ENCODE peak calls at places on chromosome 10, in six cellular contexts. V is ovary, C is hepatocyte, Z is HepG2, G is AG09309, B is PC-9. D is an unnamed sample.

GRCh38 chr10:89523274-89523673 is 12.1 kb downstream of the SLC16A12 start:
- DNase-seq in C (no peak), G (no peak), V (no peak), Z (no peak), B (no peak), D (no peak)

GRCh38 chr10:130495891-130496642 is 359.9 kb downstream of the GLRX3 start:
- DNase-seq in C (no peak), Z (peak; percentile 12), B (no peak), G (no peak), V (no peak), D (no peak)

GRCh38 chr10:93652857-93653256 is 40.5 kb downstream of the PDE6C start:
- DNase-seq in Z (no peak), G (no peak), B (peak; percentile 69), C (no peak), V (no peak), D (no peak)

GRCh38 chr10:79237801-79238520 is 109.3 kb upstream of the PPIF start:
- DNase-seq in B (peak; percentile 66), Z (no peak), G (no peak), V (no peak), C (no peak), D (no peak)

GRCh38 chr10:1737222-1738061 is at the start of gene ADARB2:
- DNase-seq in G (no peak), C (peak; percentile 61), Z (no peak), B (no peak), V (peak; percentile 16), D (peak; percentile 29)

GRCh38 chr10:88115968-88116367 is 252.5 kb downstream of the PTEN start:
- DNase-seq in Z (no peak), G (peak; percentile 43), V (no peak), B (no peak), C (no peak), D (no peak)

GRCh38 chr10:49781247-49781646 is 19.1 kb upstream of the OGDHL start:
- DNase-seq in B (no peak), Z (no peak), C (no peak), G (no peak), V (no peak), D (no peak)

GRCh38 chr10:42753126-42753506 is 29.5 kb upstream of the BMS1 start:
- DNase-seq in V (peak; percentile 85), C (peak; percentile 82), G (peak; percentile 14), Z (no peak), B (no peak), D (peak; percentile 7)

GRCh38 chr10:114398587-114399331 is 5.5 kb downstream of the AFAP1L2 start:
- DNase-seq in V (no peak), Z (no peak), G (no peak), B (no peak), C (no peak), D (no peak)

GRCh38 chr10:114394531-114394930 is 9.8 kb downstream of the AFAP1L2 start:
- DNase-seq in V (no peak), G (no peak), B (no peak), C (no peak), Z (no peak), D (no peak)

GRCh38 chr10:114397651-114398145 is 6.6 kb downstream of the AFAP1L2 start:
- DNase-seq in C (peak; percentile 48), V (no peak), B (no peak), G (no peak), Z (no peak), D (no peak)

GRCh38 chr10:114395361-114396022 is 8.8 kb downstream of the AFAP1L2 start:
- DNase-seq in C (no peak), B (no peak), G (no peak), Z (no peak), V (no peak), D (no peak)

DNA sequence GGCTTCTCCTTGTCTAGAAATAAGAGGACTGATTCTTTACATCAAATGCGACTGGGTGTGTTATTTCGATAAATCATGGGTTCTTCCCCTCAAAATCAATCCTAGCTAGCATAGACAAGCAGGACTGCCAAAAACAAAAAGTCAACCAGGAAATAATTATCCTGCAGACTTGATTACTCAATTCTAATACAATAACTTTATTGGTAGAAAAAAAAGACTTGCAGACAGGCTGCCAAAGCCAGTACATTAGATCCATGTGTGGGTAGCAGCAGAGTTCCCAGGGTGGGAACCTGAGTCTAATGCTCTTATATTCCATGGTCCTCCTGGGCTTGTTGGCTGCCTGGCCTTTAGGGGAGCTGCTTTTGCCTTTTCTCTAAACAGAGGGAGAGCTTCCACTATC is 7.8 kb downstream of the AFAP1L2 start:
- DNase-seq in B (no peak), C (no peak), G (no peak), V (no peak), Z (no peak), D (no peak)
- H3K4me3 ChIP-seq in B (no peak overlapping the region), C (no peak overlapping the region), G (no peak overlapping the region), V (no peak overlapping the region), Z (no peak overlapping the region), D (no peak overlapping the region)

DNA sequence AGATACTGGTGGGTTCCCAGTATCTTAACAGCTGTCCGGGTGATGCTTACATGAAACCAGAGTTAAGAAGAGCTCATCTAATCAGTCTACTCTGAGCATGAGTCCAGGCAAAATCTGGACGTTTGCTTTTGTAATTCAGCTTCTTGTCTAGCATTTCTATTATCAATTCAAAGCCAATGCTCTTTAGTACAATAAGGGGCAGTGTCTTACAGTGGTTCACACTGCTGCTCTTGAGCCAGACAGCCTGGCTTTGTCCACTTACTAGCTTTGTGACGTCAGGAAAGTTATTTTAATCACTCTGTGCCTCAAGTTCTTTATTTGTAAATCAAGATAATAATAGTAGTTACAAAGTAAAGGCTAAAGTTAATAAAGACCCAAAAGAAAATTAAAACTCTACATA is 227.3 kb upstream of the TCF7L2 start:
- DNase-seq in Z (no peak), B (no peak), C (no peak), G (no peak), V (no peak), D (no peak)
- H3K4me3 ChIP-seq in Z (no peak overlapping the region), B (no peak overlapping the region), C (no peak overlapping the region), G (no peak overlapping the region), V (no peak overlapping the region), D (no peak overlapping the region)

GRCh38 chr10:110642204-110642979 is 1.7 kb upstream of the RBM20 start:
- DNase-seq in G (no peak), V (no peak), Z (no peak), B (no peak), C (no peak), D (no peak)
- H3K4me3 ChIP-seq in G (no peak overlapping the region), V (no peak overlapping the region), Z (no peak overlapping the region), B (no peak overlapping the region), C (peak overlapping the region; percentile 31), D (no peak overlapping the region)

DNA sequence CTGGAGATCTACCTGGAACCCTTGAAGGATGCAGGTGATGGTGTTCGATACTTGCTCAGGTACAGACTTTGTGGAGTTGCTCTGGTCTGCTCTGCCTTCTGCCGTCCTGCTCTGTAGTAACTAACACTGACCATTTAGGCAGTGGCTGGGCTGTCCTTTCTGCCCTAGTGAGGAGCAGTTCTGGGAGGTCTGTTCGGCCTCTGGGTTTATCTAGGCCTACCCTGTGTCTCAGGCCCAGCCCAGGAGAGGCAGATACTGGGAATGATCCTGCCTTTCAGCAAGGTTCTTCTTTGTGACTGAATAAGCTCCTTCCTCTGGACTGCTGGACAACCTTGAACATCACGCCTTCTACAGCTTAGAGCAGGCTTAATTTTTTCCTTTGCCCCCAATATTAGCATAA is 1.7 kb downstream of the ZFYVE27 start:
- DNase-seq in B (no peak), C (no peak), Z (no peak), V (no peak), G (no peak), D (no peak)
- H3K4me3 ChIP-seq in B (peak overlapping the region; percentile 94), C (no peak overlapping the region), Z (no peak overlapping the region), V (no peak overlapping the region), G (no peak overlapping the region), D (no peak overlapping the region)

GRCh38 chr10:116608683-116609594 is 11.8 kb upstream of the PNLIPRP2 start:
- DNase-seq in C (peak; percentile 21), V (no peak), Z (no peak), G (no peak), B (no peak), D (no peak)
- H3K4me3 ChIP-seq in C (peak overlapping the region; percentile 73), V (peak overlapping the region; percentile 14), Z (no peak overlapping the region), G (no peak overlapping the region), B (no peak overlapping the region), D (peak overlapping the region; percentile 65)

DNA sequence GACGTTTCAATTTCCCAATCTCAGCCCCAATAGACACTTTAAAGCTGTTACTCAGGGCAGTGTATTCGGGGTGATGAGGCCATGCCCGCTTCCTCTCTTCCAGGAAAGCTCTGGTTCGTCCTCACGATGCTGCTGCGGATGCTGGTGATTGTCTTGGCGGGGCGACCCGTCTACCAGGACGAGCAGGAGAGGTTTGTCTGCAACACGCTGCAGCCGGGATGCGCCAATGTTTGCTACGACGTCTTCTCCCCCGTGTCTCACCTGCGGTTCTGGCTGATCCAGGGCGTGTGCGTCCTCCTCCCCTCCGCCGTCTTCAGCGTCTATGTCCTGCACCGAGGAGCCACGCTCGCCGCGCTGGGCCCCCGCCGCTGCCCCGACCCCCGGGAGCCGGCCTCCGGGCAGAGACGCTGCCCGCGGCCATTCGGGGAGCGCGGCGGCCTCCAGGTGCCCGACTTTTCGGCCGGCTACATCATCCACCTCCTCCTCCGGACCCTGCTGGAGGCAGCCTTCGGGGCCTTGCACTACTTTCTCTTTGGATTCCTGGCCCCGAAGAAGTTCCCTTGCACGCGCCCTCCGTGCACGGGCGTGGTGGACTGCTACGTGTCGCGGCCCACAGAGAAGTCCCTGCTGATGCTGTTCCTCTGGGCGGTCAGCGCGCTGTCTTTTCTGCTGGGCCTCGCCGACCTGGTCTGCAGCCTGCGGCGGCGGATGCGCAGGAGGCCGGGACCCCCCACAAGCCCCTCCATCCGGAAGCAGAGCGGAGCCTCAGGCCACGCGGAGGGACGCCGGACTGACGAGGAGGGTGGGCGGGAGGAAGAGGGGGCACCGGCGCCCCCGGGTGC is 2.6 kb downstream of the GJD4 start:
- DNase-seq in Z (no peak), B (no peak), V (peak; percentile 18), G (no peak), C (no peak), D (no peak)
- H3K4me3 ChIP-seq in Z (no peak overlapping the region), B (no peak overlapping the region), V (peak overlapping the region; percentile 23), G (peak overlapping the region; percentile 41), C (no peak overlapping the region), D (peak overlapping the region; percentile 48)